ENCODE peak calls at places on chromosomes 6 and 20, in ten cellular contexts. G is Peyer's patch, C is HEK293T, U is naive B cell, E is left ventricle myocardium superior, H is T-helper 2 cell, R is IMR-90, W is mesendoderm, X is NCI-H1436 treated with DMSO at 0.1 percent for 48 hours, Z is hippocampal formation. L is an unnamed sample.

GRCh38 chr6:105753184-105754097 is 332.7 kb upstream of the PRDM1 start:
- DNase-seq in U (no peak), E (no peak), Z (peak), C (no peak), H (no peak), G (no peak), X (no peak), R (peak), W (peak), L (no peak)

GRCh38 chr6:12602951-12603710 is 113.4 kb upstream of the PHACTR1 start:
- DNase-seq in R (peak), G (no peak), W (peak), C (peak), X (no peak), Z (peak), U (no peak), H (no peak), E (peak), L (no peak)

GRCh38 chr6:163711615-163712568 is 297.4 kb downstream of the QKI start:
- DNase-seq in U (peak), H (no peak), C (no peak), Z (no peak), R (no peak), E (peak), W (peak), G (peak), X (no peak), L (no peak)

GRCh38 chr6:132687306-132687705 is 26.5 kb downstream of the VNN1 start:
- DNase-seq in U (no peak), Z (no peak), W (no peak), E (no peak), G (no peak), R (peak), C (no peak), H (no peak), X (no peak), L (no peak)

GRCh38 chr20:64261138-64261537 is 5.6 kb downstream of the PCMTD2 start:
- DNase-seq in C (no peak), Z (no peak), U (no peak), E (no peak), X (no peak), H (no peak), R (peak), W (peak), G (no peak), L (no peak)

GRCh38 chr6:135985471-135985870 is 134.0 kb downstream of the PDE7B start:
- DNase-seq in U (no peak), H (no peak), G (no peak), R (no peak), C (no peak), Z (no peak), W (no peak), X (no peak), E (no peak), L (no peak)

GRCh38 chr6:25882066-25882496 is 8.0 kb upstream of the SLC17A3 start:
- DNase-seq in G (peak), W (peak), U (peak), R (no peak), E (peak), H (peak), C (no peak), Z (no peak), X (no peak), L (peak)

GRCh38 chr6:111884068-111884467 is 10.8 kb upstream of the FYN start:
- DNase-seq in W (no peak), X (no peak), U (no peak), C (no peak), G (no peak), E (no peak), H (no peak), Z (no peak), R (no peak), L (no peak)

GRCh38 chr20:2032168-2032567 is 38.3 kb upstream of the PDYN start:
- DNase-seq in H (no peak), C (no peak), Z (no peak), W (peak), X (peak), U (no peak), E (no peak), G (no peak), R (no peak), L (no peak)

GRCh38 chr20:23727016-23727415 is 23.7 kb downstream of the CST1 start:
- DNase-seq in C (no peak), G (no peak), R (no peak), W (no peak), E (no peak), X (no peak), H (no peak), Z (no peak), U (no peak), L (no peak)

GRCh38 chr6:137928286-137928685 is 61.2 kb downstream of the TNFAIP3 start:
- DNase-seq in E (no peak), H (no peak), U (peak), G (peak), Z (no peak), C (no peak), R (no peak), W (no peak), X (no peak), L (no peak)

GRCh38 chr6:28311139-28311823 is 24.7 kb downstream of the ZSCAN31 start:
- DNase-seq in W (no peak), Z (no peak), H (no peak), C (no peak), E (no peak), U (no peak), G (no peak), X (no peak), R (no peak), L (no peak)

GRCh38 chr20:24703284-24703610 is 233.8 kb downstream of the SYNDIG1 start:
- DNase-seq in W (no peak), U (no peak), Z (no peak), R (no peak), E (no peak), X (no peak), G (no peak), C (no peak), H (no peak), L (no peak)

GRCh38 chr20:62508641-62509051 is 32.9 kb upstream of the GATA5 start:
- DNase-seq in R (no peak), H (no peak), W (no peak), X (no peak), Z (no peak), E (no peak), U (no peak), C (no peak), G (no peak), L (peak)

GRCh38 chr6:2020909-2021308 is 224.5 kb downstream of the GMDS start:
- DNase-seq in X (peak), Z (no peak), W (peak), R (peak), C (no peak), G (no peak), U (no peak), H (no peak), E (no peak), L (no peak)

GRCh38 chr6:139763468-139764214 is 389.2 kb upstream of the CITED2 start:
- DNase-seq in R (peak), E (no peak), U (no peak), C (no peak), W (no peak), Z (no peak), H (no peak), G (no peak), X (no peak), L (no peak)

GRCh38 chr6:24909281-24910216 is 26.2 kb downstream of the RIPOR2 start:
- DNase-seq in U (peak), G (no peak), C (no peak), R (no peak), X (no peak), W (peak), Z (no peak), E (no peak), H (no peak), L (peak)

GRCh38 chr20:38298768-38299288 is 5.1 kb upstream of the BPI start:
- DNase-seq in E (peak), G (no peak), U (no peak), H (no peak), Z (peak), R (peak), X (no peak), W (no peak), C (no peak), L (no peak)

GRCh38 chr20:820328-820953 is 13.1 kb upstream of the FAM110A start:
- DNase-seq in Z (no peak), G (no peak), C (no peak), U (no peak), R (no peak), W (no peak), H (no peak), X (no peak), E (no peak), L (no peak)

GRCh38 chr6:57261896-57262295 is 39.8 kb upstream of the RAB23 start:
- DNase-seq in X (no peak), R (no peak), H (no peak), U (no peak), C (no peak), G (no peak), E (no peak), Z (peak), W (no peak), L (no peak)

GRCh38 chr20:52313335-52313963 is 121.9 kb upstream of the ZFP64 start:
- DNase-seq in W (peak), G (no peak), H (no peak), C (peak), U (no peak), Z (peak), R (peak), X (no peak), E (no peak), L (peak)

GRCh38 chr6:132218063-132218696 is 183.1 kb downstream of the MOXD1 start:
- DNase-seq in C (no peak), W (no peak), X (no peak), G (no peak), R (peak), U (peak), Z (no peak), H (no peak), E (no peak), L (no peak)

GRCh38 chr6:122726649-122727048 is 52.9 kb upstream of the FABP7 start:
- DNase-seq in R (peak), X (no peak), U (no peak), H (no peak), E (no peak), Z (no peak), W (peak), C (peak), G (no peak), L (no peak)

GRCh38 chr6:147950623-147950987 is 392.0 kb upstream of the SASH1 start:
- DNase-seq in C (no peak), G (no peak), E (no peak), R (peak), W (no peak), H (no peak), Z (no peak), U (no peak), X (no peak), L (no peak)

GRCh38 chr6:53148684-53149083 is at the start of gene GCM1:
- DNase-seq in H (no peak), X (no peak), Z (no peak), W (no peak), E (no peak), R (no peak), U (no peak), C (no peak), G (no peak), L (no peak)

GRCh38 chr6:41955412-41955811 is 13.8 kb upstream of the CCND3 start:
- DNase-seq in U (no peak), X (no peak), G (no peak), Z (no peak), E (no peak), H (no peak), R (no peak), W (no peak), C (no peak), L (no peak)

L was measured in glutamatergic neuron.